ENCODE peak calls at places on chromosomes 7 and 10, in eight cellular contexts. F is activated CD4-positive, alpha-beta T cell treated with anti-CD3 and anti-CD28 coated beads, Interleukin-2, amount 50 U/mL, for 1 hour; U is cardiac fibroblast; D is CMK; I is lung microvascular endothelial cell; K is AG10803; A is BE2C; V is glutamatergic neuron. E is an unnamed sample.

GRCh38 chr10:51980752-51981151 is 281.4 kb upstream of the CSTF2T start:
- DNase-seq in V (no peak), F (no peak), D (no peak), A (no peak), I (no peak), K (no peak), U (no peak), E (no peak)

GRCh38 chr7:44163591-44163990 is 22.5 kb upstream of the MYL7 start:
- DNase-seq in U (peak), K (peak), I (no peak), V (no peak), A (no peak), F (no peak), D (no peak), E (no peak)

GRCh38 chr7:54788664-54789063 is 29.7 kb upstream of the SEC61G start:
- DNase-seq in K (peak), A (peak), D (no peak), I (peak), F (no peak), V (no peak), U (peak), E (peak)

GRCh38 chr7:77727936-77728701 is 31.9 kb downstream of the RSBN1L start:
- DNase-seq in K (peak), F (no peak), A (peak), U (peak), V (peak), I (peak), D (no peak), E (no peak)

GRCh38 chr10:43263551-43264323 is 3.1 kb downstream of the RASGEF1A start:
- DNase-seq in F (no peak), V (peak), A (no peak), K (no peak), I (no peak), D (no peak), U (no peak), E (no peak)

GRCh38 chr10:76491216-76491615 is 1059.8 kb downstream of the LRMDA start:
- DNase-seq in A (no peak), V (no peak), D (no peak), K (no peak), U (peak), I (peak), F (no peak), E (no peak)

GRCh38 chr7:29445736-29446135 is 117.9 kb upstream of the PRR15 start:
- DNase-seq in A (no peak), U (no peak), F (no peak), I (no peak), V (no peak), D (no peak), K (no peak), E (no peak)

GRCh38 chr7:28155019-28155660 is 25.5 kb downstream of the JAZF1 start:
- DNase-seq in V (no peak), A (no peak), U (no peak), D (no peak), I (peak), F (no peak), K (no peak), E (no peak)

GRCh38 chr7:30238721-30239441 is 45.5 kb upstream of the ZNRF2 start:
- DNase-seq in K (peak), F (no peak), D (no peak), A (no peak), I (peak), U (peak), V (no peak), E (no peak)

GRCh38 chr7:35550831-35551230 is 144.1 kb downstream of the HERPUD2 start:
- DNase-seq in A (no peak), F (no peak), D (no peak), U (no peak), K (no peak), I (no peak), V (no peak), E (no peak)

GRCh38 chr10:27744478-27745379 is 890 bp downstream of the MKX start:
- DNase-seq in K (peak), F (peak), D (no peak), U (peak), V (peak), A (no peak), I (peak), E (no peak)

GRCh38 chr7:75776295-75776971 is 4.4 kb upstream of the CCL26 start:
- DNase-seq in K (peak), I (peak), U (peak), V (no peak), A (no peak), D (no peak), F (peak), E (no peak)

GRCh38 chr10:3666525-3667302 is 118.3 kb downstream of the KLF6 start:
- DNase-seq in F (peak), U (no peak), V (no peak), A (no peak), D (peak), K (no peak), I (no peak), E (no peak)

GRCh38 chr7:13628231-13629001 is 361.1 kb downstream of the ETV1 start:
- DNase-seq in V (no peak), A (no peak), I (no peak), F (no peak), K (peak), U (peak), D (no peak), E (no peak)

GRCh38 chr7:140983802-140984201 is 30.9 kb downstream of the MRPS33 start:
- DNase-seq in D (no peak), F (no peak), I (peak), A (no peak), U (no peak), K (no peak), V (no peak), E (no peak)

GRCh38 chr10:47361293-47361692 is 13.1 kb downstream of the RBP3 start:
- DNase-seq in U (peak), V (peak), K (peak), D (peak), F (no peak), I (peak), A (peak), E (peak)

GRCh38 chr7:28458732-28459131 is 46.4 kb downstream of the CREB5 start:
- DNase-seq in A (no peak), V (no peak), D (no peak), U (no peak), I (no peak), K (no peak), F (no peak), E (peak)

GRCh38 chr7:20351901-20352300 is 21.2 kb downstream of the ITGB8 start:
- DNase-seq in F (no peak), A (no peak), U (peak), I (no peak), V (no peak), K (peak), D (no peak), E (no peak)

GRCh38 chr10:110508806-110509544 is 11.3 kb downstream of the DUSP5 start:
- DNase-seq in A (no peak), I (peak), U (no peak), V (no peak), K (no peak), F (no peak), D (no peak), E (no peak)

GRCh38 chr10:19111501-19112267 is 63.1 kb downstream of the MALRD1 start:
- DNase-seq in I (no peak), D (no peak), A (no peak), K (no peak), F (no peak), V (no peak), U (no peak), E (no peak)

GRCh38 chr7:157480651-157481050 is 143.8 kb downstream of the DNAJB6 start:
- DNase-seq in A (no peak), F (no peak), K (no peak), U (no peak), D (no peak), I (no peak), V (no peak), E (no peak)

GRCh38 chr10:112210672-112211071 is 27.1 kb upstream of the GPAM start:
- DNase-seq in K (no peak), A (no peak), V (no peak), U (no peak), F (no peak), I (no peak), D (no peak), E (no peak)

GRCh38 chr10:69648461-69648860 is 18.4 kb downstream of the FAM241B start:
- DNase-seq in K (no peak), I (no peak), U (no peak), F (no peak), D (no peak), V (no peak), A (no peak), E (no peak)

GRCh38 chr10:100886544-100886943 is 26.2 kb upstream of the SLF2 start:
- DNase-seq in U (no peak), A (no peak), D (no peak), I (no peak), F (no peak), V (no peak), K (no peak), E (no peak)

GRCh38 chr7:82616059-82616723 is 172.6 kb upstream of the CACNA2D1 start:
- DNase-seq in V (no peak), D (no peak), K (no peak), A (no peak), U (no peak), I (no peak), F (no peak), E (no peak)

GRCh38 chr10:133357293-133358151 is at the start of gene FUOM:
- DNase-seq in I (peak), K (peak), F (peak), A (peak), D (peak), V (peak), U (peak), E (no peak)

GRCh38 chr7:7946486-7946885 is 22.1 kb upstream of the GLCCI1 start:
- DNase-seq in I (no peak), U (no peak), K (no peak), D (no peak), A (no peak), F (no peak), V (no peak), E (no peak)

GRCh38 chr7:130904792-130905191 is 170.8 kb upstream of the KLF14 start:
- DNase-seq in I (no peak), D (no peak), U (no peak), A (no peak), K (no peak), F (no peak), V (no peak), E (no peak)

GRCh38 chr7:2525931-2526630 is 6.5 kb downstream of the LFNG start:
- DNase-seq in F (no peak), U (no peak), I (no peak), V (no peak), K (no peak), A (no peak), D (no peak), E (no peak)

GRCh38 chr7:73995821-73996511 is 32.0 kb upstream of the ELN start:
- DNase-seq in D (no peak), U (no peak), F (no peak), A (no peak), K (no peak), I (no peak), V (no peak), E (no peak)

GRCh38 chr10:103854265-103854686 is 1.1 kb downstream of the SH3PXD2A start:
- DNase-seq in F (no peak), K (peak), I (peak), V (peak), A (no peak), D (no peak), U (no peak), E (peak)

GRCh38 chr7:130356760-130357611 is 12.4 kb downstream of the CPA5 start:
- DNase-seq in U (peak), F (no peak), V (no peak), D (no peak), I (peak), A (no peak), K (peak), E (no peak)

GRCh38 chr7:6057316-6058128 is 26.3 kb downstream of the ANKRD61 start:
- DNase-seq in U (no peak), V (no peak), F (no peak), D (no peak), I (no peak), K (peak), A (no peak), E (no peak)

GRCh38 chr10:112746329-112746728 is 203.7 kb upstream of the TCF7L2 start:
- DNase-seq in V (no peak), F (no peak), I (no peak), D (no peak), A (no peak), U (no peak), K (no peak), E (no peak)

GRCh38 chr10:58412502-58412961 is 27.3 kb downstream of the TFAM start:
- DNase-seq in V (no peak), K (peak), D (no peak), I (no peak), A (no peak), F (no peak), U (peak), E (no peak)

GRCh38 chr10:79148452-79149344 is 79.9 kb downstream of the ZMIZ1 start:
- DNase-seq in V (no peak), K (peak), D (peak), I (peak), U (peak), F (no peak), A (peak), E (peak)

GRCh38 chr7:113128028-113128427 is 9.7 kb upstream of the SMIM30 start:
- DNase-seq in V (no peak), F (no peak), K (peak), D (no peak), I (no peak), A (no peak), U (peak), E (no peak)

GRCh38 chr10:113709221-113709838 is 29.6 kb downstream of the CASP7 start:
- DNase-seq in A (no peak), U (peak), F (no peak), D (no peak), I (peak), K (peak), V (no peak), E (no peak)

GRCh38 chr7:24975647-24976260 is 4.2 kb downstream of the OSBPL3 start:
- DNase-seq in K (peak), A (no peak), V (no peak), U (no peak), D (no peak), F (no peak), I (no peak), E (no peak)

E was measured in SK-N-DZ.